ENCODE peak calls at places on chromosomes 7 and 10, in six cellular contexts. D is right lobe of liver, R is PC-9, M is astrocyte, Q is adrenal gland, L is kidney epithelial cell. Y is an unnamed sample. For H3K27me3, the result is how much of the 10 kb centered on the place peaks cover.

GRCh38 chr10:4351723-4352565 is 474.1 kb upstream of the AKR1E2 start:
- DNase-seq in L (no peak), M (peak), D (no peak), R (no peak), Q (no peak), Y (no peak)

GRCh38 chr7:20839196-20839735 is 52.6 kb upstream of the SP8 start:
- DNase-seq in Q (no peak), R (no peak), L (no peak), D (no peak), M (no peak), Y (no peak)

GRCh38 chr10:36172574-36172973 is 530.5 kb upstream of the FZD8 start:
- DNase-seq in R (no peak), Q (no peak), L (no peak), M (peak), D (no peak), Y (no peak)

GRCh38 chr7:31027161-31027965 is 24.7 kb upstream of the ADCYAP1R1 start:
- DNase-seq in M (peak), L (no peak), R (no peak), Q (no peak), D (no peak), Y (peak)

GRCh38 chr10:89426230-89426868 is 12.0 kb downstream of the IFIT5 start:
- DNase-seq in M (peak), Q (no peak), L (no peak), R (no peak), D (no peak), Y (no peak)

GRCh38 chr7:89003619-89003956 is 208.1 kb upstream of the TEX47 start:
- DNase-seq in M (no peak), L (no peak), Q (no peak), R (no peak), D (no peak), Y (no peak)

GRCh38 chr7:979886-980571 is 3.0 kb upstream of the CYP2W1 start:
- DNase-seq in Q (no peak), D (no peak), L (peak), M (no peak), R (no peak), Y (no peak)

GRCh38 chr10:23194471-23194965 is 2.4 kb downstream of the PTF1A start:
- DNase-seq in Q (no peak), M (no peak), L (no peak), D (no peak), R (no peak), Y (no peak)

GRCh38 chr7:106802589-106802988 is 62.5 kb upstream of the PIK3CG start:
- DNase-seq in Q (no peak), L (no peak), M (no peak), D (no peak), R (no peak), Y (no peak)

GRCh38 chr10:103763374-103764202 is 91.8 kb downstream of the SH3PXD2A start:
- DNase-seq in R (no peak), M (no peak), Q (peak), L (no peak), D (no peak), Y (no peak)

GRCh38 chr10:73810735-73811465 is 498 bp downstream of the NDST2 start:
- DNase-seq in R (no peak), M (no peak), L (no peak), D (no peak), Q (peak), Y (peak)

GRCh38 chr10:114002422-114002821 is 41.2 kb upstream of the ADRB1 start:
- DNase-seq in M (no peak), R (no peak), L (no peak), D (no peak), Q (no peak), Y (no peak)

GRCh38 chr7:45937301-45937700 is 16.2 kb upstream of the IGFBP3 start:
- DNase-seq in M (no peak), Q (no peak), L (no peak), R (no peak), D (no peak), Y (no peak)

GRCh38 chr7:18975689-18976280 is 141.7 kb downstream of the TWIST1 start:
- DNase-seq in D (no peak), Q (no peak), L (no peak), M (no peak), R (no peak), Y (no peak)

GRCh38 chr7:128931186-128931798 is 6.4 kb upstream of the IRF5 start:
- DNase-seq in D (no peak), R (no peak), M (no peak), Q (no peak), L (no peak), Y (no peak)

GRCh38 chr10:110918269-110918632 is 729 bp downstream of the BBIP1 start:
- DNase-seq in M (peak), R (peak), L (peak), Q (peak), D (no peak), Y (peak)

GRCh38 chr10:52818019-52818418 is 45.4 kb upstream of the MBL2 start:
- DNase-seq in Q (no peak), D (no peak), R (peak), L (peak), M (peak), Y (no peak)

GRCh38 chr7:151051108-151051507 is 2.8 kb downstream of the ASIC3 start:
- DNase-seq in D (no peak), M (peak), Q (peak), R (no peak), L (no peak), Y (peak)

GRCh38 chr10:44386546-44387052 is 1.7 kb upstream of the CXCL12 start:
- DNase-seq in R (no peak), L (no peak), M (no peak), Q (peak), D (peak), Y (no peak)

GRCh38 chr7:1758859-1759521 is 88.9 kb downstream of the ELFN1 start:
- DNase-seq in R (no peak), M (no peak), D (no peak), Q (no peak), L (no peak), Y (no peak)

GRCh38 chr7:140054751-140055150 is 8.0 kb downstream of the PARP12 start:
- DNase-seq in L (no peak), R (no peak), M (no peak), D (no peak), Q (no peak), Y (no peak)

GRCh38 chr7:1096156-1097119 is 8.5 kb downstream of the GPER1 start:
- DNase-seq in Q (no peak), M (no peak), L (no peak), D (peak), R (no peak), Y (no peak)

GRCh38 chr7:151632750-151633515 is 113.2 kb upstream of the RHEB start:
- DNase-seq in R (peak), M (peak), Q (peak), L (no peak), D (peak), Y (peak)

GRCh38 chr7:22444181-22444966 is 55.6 kb downstream of the STEAP1B start:
- DNase-seq in Q (peak), L (no peak), D (peak), R (no peak), M (peak), Y (no peak)

GRCh38 chr7:76359111-76359986 is 558 bp upstream of the YWHAG start:
- DNase-seq in L (peak), M (peak), Q (peak), D (peak), R (peak), Y (peak)

GRCh38 chr7:76368190-76368589 is 9.4 kb upstream of the YWHAG start:
- DNase-seq in R (no peak), D (no peak), Q (no peak), M (no peak), L (no peak), Y (no peak)

GRCh38 chr7:76369011-76369410 is 10.2 kb upstream of the YWHAG start:
- DNase-seq in D (no peak), Q (no peak), L (no peak), M (no peak), R (peak), Y (no peak)

GRCh38 chr7:76358478-76359110 is at the start of gene YWHAG:
- DNase-seq in Q (peak), M (peak), D (peak), R (peak), L (no peak), Y (peak)

GRCh38 chr7:76364198-76364584 is 5.4 kb upstream of the YWHAG start:
- DNase-seq in M (peak), D (no peak), L (peak), Q (peak), R (peak), Y (no peak)
- TF ChIP-seq CTCF in M (no peak), D (no peak), L (no peak), Q (no peak), R (no peak), Y (no peak)

GRCh38 chr7:155470686-155471638 is 13.0 kb downstream of the EN2 start:
- DNase-seq in Q (no peak), D (no peak), L (no peak), R (no peak), M (no peak), Y (no peak)
- H3K27me3 ChIP-seq in Q (half or more), D (under half), L (half or more), R (half or more), M (half or more), Y (half or more)

GRCh38 chr7:154584352-154585252 is 418.3 kb downstream of the PAXIP1 start:
- DNase-seq in M (peak), D (no peak), R (no peak), Q (no peak), L (no peak), Y (no peak)
- TF ChIP-seq CTCF in M (peak), D (peak), R (peak), Q (no peak), L (no peak), Y (peak)

DNA sequence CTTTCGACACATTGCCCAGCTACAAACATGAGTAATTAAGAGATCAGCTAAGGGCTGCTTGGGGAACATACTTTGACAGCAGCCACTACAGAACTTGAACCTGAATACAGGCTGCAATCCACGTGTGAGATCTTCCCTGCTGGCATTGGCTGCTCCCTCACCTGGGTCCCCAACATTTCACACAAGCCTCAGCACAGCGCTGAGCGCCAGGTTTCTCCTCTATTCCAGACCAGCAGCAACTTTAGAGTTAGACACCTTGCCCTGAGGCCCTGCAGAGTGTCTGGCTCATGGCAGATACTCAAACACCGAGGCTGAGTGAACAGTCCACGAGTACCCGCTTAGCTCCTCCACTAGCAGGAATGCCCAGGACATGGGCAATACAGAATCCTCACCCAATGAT is 1.3 kb upstream of the WIPF3 start:
- DNase-seq in R (no peak), L (no peak), Q (no peak), M (no peak), D (no peak), Y (no peak)
- H3K27me3 ChIP-seq in R (under half), L (under half), Q (under half), M (half or more), D (under half), Y (under half)

DNA sequence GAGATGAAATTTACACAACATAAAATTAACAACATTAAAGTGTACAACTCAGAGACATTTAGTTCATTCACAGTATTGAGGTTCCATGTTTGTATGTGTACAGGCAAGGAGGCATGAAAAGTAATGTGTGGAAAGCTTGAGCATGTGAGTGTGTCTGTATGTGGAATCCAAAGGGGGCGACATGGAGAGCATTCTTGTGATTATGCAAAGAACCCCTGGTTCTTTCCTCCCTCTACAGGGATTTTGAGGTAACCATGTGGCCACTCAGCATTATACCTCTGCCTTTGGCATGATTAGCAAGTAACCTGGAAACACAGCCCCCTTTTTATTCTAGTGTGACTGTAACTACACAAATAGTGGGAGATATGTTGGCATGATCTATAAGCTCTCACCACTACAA is 21.0 kb downstream of the OR2F1 start:
- DNase-seq in M (no peak), R (no peak), Q (no peak), D (no peak), L (no peak), Y (no peak)
- TF ChIP-seq CTCF in M (no peak), R (no peak), Q (no peak), D (no peak), L (no peak), Y (no peak)

DNA sequence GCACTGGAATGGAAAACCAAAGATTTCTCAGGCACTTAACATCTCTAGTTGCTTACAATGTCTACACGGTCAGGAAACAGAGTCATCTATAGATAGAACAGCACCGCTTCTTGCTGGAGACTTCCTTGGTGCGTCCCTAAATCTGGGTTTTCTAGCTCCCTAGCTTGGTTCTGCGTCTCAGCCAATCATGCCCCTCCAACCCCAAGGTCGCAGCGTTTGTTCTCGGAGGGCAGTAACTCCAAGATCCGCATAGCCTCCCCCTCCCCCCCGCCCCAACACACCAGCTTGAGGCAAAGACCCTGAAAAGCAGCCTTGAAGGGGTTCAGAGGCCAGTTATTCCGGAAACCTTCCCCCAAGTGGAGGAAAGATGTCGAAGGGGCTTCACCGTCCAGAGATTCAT is 7.7 kb downstream of the DLX6 start:
- DNase-seq in Q (no peak), D (no peak), M (no peak), R (no peak), L (no peak), Y (no peak)
- H3K27me3 ChIP-seq in Q (half or more), D (under half), M (half or more), R (half or more), L (half or more), Y (half or more)

DNA sequence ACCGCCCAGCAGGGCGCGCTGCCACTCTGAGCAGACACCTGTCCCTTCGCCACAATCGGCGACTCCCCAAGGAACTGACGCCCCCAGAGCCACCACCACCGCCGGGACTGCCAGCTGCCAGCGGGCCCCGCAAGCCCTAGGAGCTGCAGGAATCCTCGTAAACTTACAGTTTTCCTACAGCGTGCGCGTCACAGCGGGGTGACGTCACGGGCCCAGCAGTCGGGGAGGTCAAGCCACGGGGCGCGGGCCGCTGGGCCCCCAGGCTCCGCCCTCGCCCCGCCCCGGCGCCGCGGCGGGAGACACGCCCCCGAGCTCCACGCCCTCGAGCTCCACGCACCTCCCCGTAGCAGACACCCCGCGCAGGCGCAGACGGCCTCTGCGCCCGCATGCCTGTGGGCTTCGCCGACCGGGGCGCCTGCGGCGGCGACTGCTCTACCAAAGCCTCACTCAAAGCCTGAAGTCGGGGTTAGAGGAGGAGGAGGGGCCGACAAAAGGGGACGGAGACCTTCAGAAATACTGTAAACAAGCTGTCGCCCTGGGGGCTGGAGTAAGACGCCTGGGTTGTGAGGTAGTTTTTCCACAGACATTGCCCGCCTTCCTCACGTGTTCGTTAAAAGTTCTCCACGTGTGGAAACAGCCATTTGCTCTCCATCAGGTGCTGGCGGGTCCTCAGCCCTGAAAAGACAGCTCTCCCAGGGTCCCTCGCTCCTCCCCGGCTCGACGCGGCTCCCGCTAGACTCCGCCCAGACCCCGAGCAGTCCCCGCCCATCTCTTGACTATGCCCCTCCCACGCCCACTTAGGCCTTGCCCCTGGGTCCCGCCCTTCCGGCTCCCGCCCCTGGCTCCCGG is at the start of gene ZNF438:
- DNase-seq in D (peak), M (peak), R (peak), Q (peak), L (peak), Y (peak)
- TF ChIP-seq CTCF in D (peak), M (peak), R (peak), Q (peak), L (peak), Y (peak)

DNA sequence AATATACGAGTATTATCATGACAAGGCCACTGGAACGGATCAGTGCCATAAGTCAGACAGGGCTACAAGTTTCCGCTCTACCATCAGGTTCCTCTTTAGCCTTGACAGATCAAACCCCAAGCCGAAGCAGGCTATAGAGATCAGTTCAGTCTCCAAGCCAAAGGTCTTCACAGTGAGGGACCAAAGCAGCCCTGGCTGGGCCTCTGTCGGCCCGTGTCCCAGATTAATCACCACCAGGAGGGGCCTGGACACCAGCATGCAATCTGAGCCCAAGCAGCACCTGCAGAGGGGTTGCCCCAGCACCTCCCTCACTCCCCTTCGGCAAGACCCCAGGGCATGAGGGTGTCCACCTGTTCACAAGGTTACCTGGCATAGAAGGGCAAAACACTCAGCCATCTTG is 36.1 kb downstream of the FBXW4 start:
- DNase-seq in L (no peak), R (no peak), M (no peak), Q (no peak), D (no peak), Y (no peak)
- H3K27me3 ChIP-seq in L (under half), R (under half), M (under half), Q (under half), D (under half), Y (under half)

GRCh38 chr7:44305564-44306507 is 19.6 kb downstream of the CAMK2B start:
- DNase-seq in L (no peak), R (no peak), Q (no peak), D (peak), M (no peak), Y (no peak)

GRCh38 chr7:44307905-44308740 is 17.3 kb downstream of the CAMK2B start:
- DNase-seq in D (peak), R (no peak), L (no peak), M (no peak), Q (no peak), Y (no peak)

GRCh38 chr7:44306608-44307007 is 18.8 kb downstream of the CAMK2B start:
- DNase-seq in R (no peak), M (no peak), D (no peak), L (no peak), Q (no peak), Y (no peak)

GRCh38 chr7:44308741-44309270 is 16.6 kb downstream of the CAMK2B start:
- DNase-seq in L (no peak), Q (no peak), M (no peak), D (peak), R (no peak), Y (no peak)

GRCh38 chr7:44307301-44307900 is 18.0 kb downstream of the CAMK2B start:
- DNase-seq in L (peak), D (no peak), R (peak), Q (no peak), M (peak), Y (no peak)
- TF ChIP-seq CTCF in L (peak), D (no peak), R (peak), Q (no peak), M (no peak), Y (no peak)

GRCh38 chr10:118258285-118258684 is 83.8 kb downstream of the FAM204A start:
- DNase-seq in L (no peak), Q (no peak), R (no peak), M (no peak), D (no peak), Y (no peak)

GRCh38 chr10:118256825-118257570 is 85.1 kb downstream of the FAM204A start:
- DNase-seq in D (no peak), L (no peak), Q (no peak), M (no peak), R (no peak), Y (no peak)

GRCh38 chr10:118255355-118255754 is 86.8 kb downstream of the FAM204A start:
- DNase-seq in R (no peak), M (no peak), L (no peak), Q (no peak), D (no peak), Y (no peak)

GRCh38 chr10:118253397-118253796 is 88.7 kb downstream of the FAM204A start:
- DNase-seq in D (no peak), Q (no peak), R (no peak), M (no peak), L (no peak), Y (no peak)

GRCh38 chr10:118256209-118256608 is 85.9 kb downstream of the FAM204A start:
- DNase-seq in L (no peak), Q (no peak), M (no peak), D (no peak), R (no peak), Y (no peak)
- H3K27me3 ChIP-seq in L (under half), Q (under half), M (under half), D (under half), R (under half), Y (under half)

Y was measured in dorsolateral prefrontal cortex.